ENCODE peak calls at places on chromosomes 11 and 22, in four cellular contexts. F is PC-9, X is Peyer's patch, L is fibroblast of villous mesenchyme. Y is an unnamed sample.

GRCh38 chr22:37211853-37212173 is 464 bp downstream of the SSTR3 start:
- DNase-seq in X (peak; percentile 37), F (no peak), L (no peak), Y (no peak)

GRCh38 chr11:120063686-120064340 is 74.1 kb downstream of the TRIM29 start:
- DNase-seq in F (no peak), X (no peak), L (no peak), Y (no peak)

GRCh38 chr11:79087238-79087956 is 353.4 kb downstream of the TENM4 start:
- DNase-seq in F (no peak), L (peak; percentile 26), X (no peak), Y (peak; percentile 83)

GRCh38 chr11:119734788-119735187 is 5.8 kb upstream of the NECTIN1 start:
- DNase-seq in X (no peak), L (no peak), F (no peak), Y (no peak)

GRCh38 chr11:64317325-64317960 is at the start of gene TRMT112:
- DNase-seq in X (peak; percentile 94), F (peak; percentile 97), L (peak; percentile 97), Y (peak; percentile 98)

GRCh38 chr11:443542-444199 is 1.9 kb upstream of the ANO9 start:
- DNase-seq in F (no peak), X (no peak), L (peak; percentile 19), Y (peak; percentile 13)

GRCh38 chr11:109789911-109790310 is 303.3 kb upstream of the ZC3H12C start:
- DNase-seq in X (no peak), F (no peak), L (no peak), Y (peak; percentile 8)

GRCh38 chr22:49814856-49815255 is 12.8 kb downstream of the BRD1 start:
- DNase-seq in F (no peak), X (no peak), L (no peak), Y (no peak)

GRCh38 chr11:110828086-110828485 is 115.8 kb upstream of the ARHGAP20 start:
- DNase-seq in X (no peak), L (no peak), F (no peak), Y (no peak)

GRCh38 chr11:120067361-120068113 is 70.4 kb downstream of the TRIM29 start:
- DNase-seq in X (no peak), F (no peak), L (no peak), Y (no peak)

GRCh38 chr11:118012083-118012669 is 26.0 kb downstream of the IL10RA start:
- DNase-seq in X (no peak), L (no peak), F (peak; percentile 14), Y (no peak)

GRCh38 chr22:46731246-46732040 is 6.6 kb downstream of the CERK start:
- DNase-seq in L (peak; percentile 48), X (peak; percentile 93), F (no peak), Y (no peak)

GRCh38 chr11:60377737-60378136 is 595 bp upstream of the MS4A7 start:
- DNase-seq in F (no peak), X (no peak), L (no peak), Y (no peak)

GRCh38 chr11:104772806-104773241 is 125.4 kb downstream of the CASP12 start:
- DNase-seq in L (peak; percentile 88), F (no peak), X (no peak), Y (peak; percentile 89)

GRCh38 chr11:126011220-126011619 is 51.4 kb downstream of the CDON start:
- DNase-seq in F (no peak), X (no peak), L (no peak), Y (no peak)

GRCh38 chr22:46443850-46444389 is 93.5 kb downstream of the CELSR1 start:
- DNase-seq in X (no peak), L (no peak), F (no peak), Y (no peak)

GRCh38 chr11:94011478-94011877 is 9.7 kb upstream of the HEPHL1 start:
- DNase-seq in L (no peak), F (no peak), X (no peak), Y (no peak)

GRCh38 chr11:80297808-80298460 is 857.1 kb upstream of the TENM4 start:
- DNase-seq in F (peak; percentile 51), X (no peak), L (peak; percentile 48), Y (peak; percentile 2)

GRCh38 chr11:36817336-36817965 is 219.4 kb upstream of the RAG2 start:
- DNase-seq in L (no peak), X (no peak), F (no peak), Y (no peak)

GRCh38 chr22:30785527-30785926 is 90.9 kb downstream of the OSBP2 start:
- DNase-seq in X (no peak), L (no peak), F (no peak), Y (no peak)

GRCh38 chr22:23772315-23773246 is at the start of gene MMP11:
- DNase-seq in X (peak; percentile 82), F (peak; percentile 30), L (no peak), Y (no peak)

GRCh38 chr11:78790784-78791183 is 216.1 kb upstream of the NARS2 start:
- DNase-seq in L (no peak), X (no peak), F (no peak), Y (no peak)

GRCh38 chr11:8006349-8006977 is 19.3 kb downstream of the EIF3F start:
- DNase-seq in F (peak; percentile 53), L (peak; percentile 71), X (no peak), Y (peak; percentile 78)

GRCh38 chr11:102488208-102488607 is 35.6 kb upstream of the TMEM123 start:
- DNase-seq in L (no peak), X (no peak), F (no peak), Y (no peak)

GRCh38 chr22:35299217-35299716 is 427 bp upstream of the TOM1 start:
- DNase-seq in F (no peak), L (peak; percentile 74), X (no peak), Y (peak; percentile 14)

GRCh38 chr22:25420925-25421904 is 143.3 kb upstream of the GRK3 start:
- DNase-seq in F (no peak), L (no peak), X (no peak), Y (no peak)

GRCh38 chr11:19359425-19360000 is 118.8 kb upstream of the E2F8 start:
- DNase-seq in X (no peak), F (no peak), L (peak; percentile 55), Y (peak; percentile 60)

DNA sequence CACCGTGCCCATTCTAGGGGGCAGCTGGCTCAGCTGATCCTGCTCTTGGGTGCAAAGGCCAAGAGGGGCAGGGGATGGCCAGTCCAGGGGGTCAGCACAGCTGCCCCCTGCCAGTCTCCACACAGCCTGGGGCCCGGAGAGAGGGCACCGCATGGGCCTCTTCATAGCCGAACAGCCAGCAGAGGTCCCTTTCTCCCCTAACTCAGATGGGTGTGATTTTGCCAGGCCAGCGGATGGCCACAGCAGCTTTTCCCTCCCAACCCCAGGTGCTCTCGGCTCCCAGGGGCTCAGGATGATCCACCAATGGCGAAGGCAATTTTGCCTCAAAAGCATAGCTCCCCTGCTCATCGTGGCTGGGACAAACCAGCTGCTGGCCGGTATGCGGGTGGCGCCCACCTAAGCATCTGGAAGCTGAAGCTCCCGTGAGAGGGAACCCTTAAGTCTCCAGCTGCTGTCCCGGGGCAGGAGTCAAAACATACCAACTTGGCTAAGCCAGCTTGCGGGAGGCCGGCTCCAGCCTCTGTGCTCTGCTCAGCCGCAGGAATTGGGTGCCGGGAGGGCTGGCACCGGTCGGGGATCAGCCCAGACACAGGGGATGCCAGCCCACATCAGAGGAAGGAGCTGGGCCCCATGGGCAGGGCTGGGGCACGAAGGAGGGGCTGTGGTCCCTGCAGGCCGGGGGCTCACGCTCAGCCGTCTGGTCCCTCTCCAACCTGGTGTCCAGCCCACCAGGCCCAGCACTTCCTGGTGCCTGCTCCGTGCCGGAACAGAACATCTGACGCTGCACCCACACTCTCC is 30.5 kb upstream of the GNB1L start:
- DNase-seq in F (no peak), X (peak; percentile 36), L (no peak), Y (no peak)
- TF ChIP-seq CTCF in F (no peak), X (no peak), L (no peak), Y (no peak)

DNA sequence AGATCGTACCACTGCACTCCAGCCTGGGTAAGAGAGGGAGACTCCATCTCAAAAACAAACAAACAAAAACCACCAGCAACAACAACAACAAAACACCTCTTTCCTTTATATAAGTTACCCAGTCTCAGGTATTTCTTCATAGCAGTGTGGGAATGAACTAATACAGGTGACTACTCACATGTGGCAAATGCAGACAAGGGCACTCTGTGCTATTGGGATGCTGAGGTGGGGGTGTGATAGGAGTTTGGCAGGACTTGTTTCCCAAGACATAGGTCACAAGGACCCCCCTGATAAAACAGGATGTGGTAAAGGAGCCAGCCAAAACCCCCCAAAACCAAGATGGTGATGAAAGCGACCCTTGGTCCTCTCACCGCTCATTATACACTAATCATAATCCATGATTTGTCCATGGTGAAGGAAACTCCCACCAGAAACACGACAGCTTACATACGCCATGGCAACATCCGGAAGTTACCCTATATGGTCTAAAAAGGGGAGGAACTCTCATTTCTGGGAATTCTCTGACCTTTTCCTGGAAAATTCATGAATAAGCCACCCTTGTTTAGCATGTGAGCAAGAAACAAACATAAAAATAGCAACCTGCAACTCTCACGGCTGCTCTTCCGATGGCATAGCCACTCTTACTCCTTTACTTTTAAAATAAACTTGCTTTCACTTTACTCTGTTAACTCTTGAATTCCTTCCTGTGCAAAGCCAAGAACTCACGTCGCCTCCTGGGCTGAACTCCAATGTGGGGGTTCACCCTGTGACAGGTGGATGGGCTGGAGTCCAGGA is 18.8 kb upstream of the INCENP start:
- DNase-seq in F (no peak), L (peak; percentile 92), X (no peak), Y (peak; percentile 91)
- H3K4me3 ChIP-seq in F (no peak overlapping the region), L (peak overlapping the region; percentile 25), X (peak overlapping the region; percentile 20), Y (peak overlapping the region; percentile 22)

DNA sequence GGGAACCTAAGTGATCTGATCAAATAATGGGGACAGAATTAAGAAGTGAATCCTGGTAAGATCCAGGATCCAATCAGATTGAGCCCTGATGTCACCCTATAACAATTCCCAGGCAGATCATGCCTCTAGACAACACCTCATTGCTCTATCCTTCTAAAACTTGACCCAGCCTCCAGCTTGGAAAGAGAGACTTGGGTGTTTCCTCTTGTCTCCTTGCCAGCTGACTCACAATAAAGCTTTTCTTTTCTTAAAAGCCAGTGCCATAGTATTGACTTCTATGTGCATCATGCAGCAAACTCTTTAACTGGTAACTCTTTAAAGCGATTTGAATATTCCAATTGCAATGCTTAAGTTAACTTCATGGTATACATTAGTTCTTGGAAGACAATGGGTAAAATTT is 109.6 kb upstream of the CHORDC1 start:
- DNase-seq in L (no peak), F (no peak), X (no peak), Y (no peak)
- TF ChIP-seq CTCF in L (no peak), F (no peak), X (no peak), Y (no peak)

GRCh38 chr22:38232196-38232595 is 30.4 kb downstream of the MAFF start:
- DNase-seq in F (no peak), X (no peak), L (no peak), Y (no peak)
- H3K4me3 ChIP-seq in F (no peak overlapping the region), X (no peak overlapping the region), L (no peak overlapping the region), Y (no peak overlapping the region)

GRCh38 chr22:39017596-39018365 is 3.1 kb upstream of the APOBEC3D start:
- DNase-seq in X (no peak), F (no peak), L (no peak), Y (no peak)

GRCh38 chr22:39010946-39011625 is 3.0 kb upstream of the APOBEC3C start:
- DNase-seq in F (no peak), L (no peak), X (no peak), Y (no peak)

GRCh38 chr22:39012525-39013516 is 1.2 kb upstream of the APOBEC3C start:
- DNase-seq in F (no peak), X (no peak), L (peak; percentile 8), Y (peak; percentile 16)

GRCh38 chr22:39016592-39016991 is 2.5 kb downstream of the APOBEC3C start:
- DNase-seq in L (no peak), X (no peak), F (no peak), Y (no peak)

GRCh38 chr22:39013923-39014722 is at the start of gene APOBEC3C:
- DNase-seq in X (peak; percentile 68), L (peak; percentile 95), F (peak; percentile 89), Y (peak; percentile 88)
- TF ChIP-seq CTCF in X (no peak), L (peak; percentile 22), F (peak; percentile 28), Y (peak; percentile 1)